ENCODE peak calls at places on chromosome 15, in four cellular contexts. F, J, P and Y are unnamed samples.
A peak's percentile ranks its signal among the peaks of the same experiment; 100 is the strongest.

GRCh38 chr15:57506422-57506821 is 85.3 kb upstream of the MYZAP start:
- DNase-seq in F (no peak), J (no peak), P (no peak), Y (no peak)

GRCh38 chr15:25764980-25765735 is 98.0 kb downstream of the ATP10A start:
- DNase-seq in F (no peak), J (no peak), P (no peak), Y (no peak)

GRCh38 chr15:51155906-51156305 is 61.2 kb upstream of the TNFAIP8L3 start:
- DNase-seq in F (no peak), J (no peak), P (no peak), Y (no peak)

GRCh38 chr15:99736702-99737101 is 3.5 kb upstream of the LYSMD4 start:
- DNase-seq in F (no peak), J (no peak), P (no peak), Y (no peak)

GRCh38 chr15:66873856-66874255 is 171.8 kb downstream of the SMAD6 start:
- DNase-seq in F (no peak), J (no peak), P (no peak), Y (no peak)

GRCh38 chr15:26635105-26635504 is 137.8 kb downstream of the GABRB3 start:
- DNase-seq in F (no peak), J (no peak), P (no peak), Y (no peak)

GRCh38 chr15:60720493-60721231 is 241.7 kb upstream of the ICE2 start:
- DNase-seq in F (no peak), J (peak; percentile 15), P (no peak), Y (peak; percentile 27)

GRCh38 chr15:23574742-23575141 is 9.3 kb downstream of the MKRN3 start:
- DNase-seq in F (no peak), J (no peak), P (no peak), Y (no peak)

GRCh38 chr15:62439543-62440016 is 274.5 kb upstream of the C2CD4B start:
- DNase-seq in F (no peak), J (no peak), P (no peak), Y (no peak)

GRCh38 chr15:96171271-96171739 is 159.2 kb upstream of the NR2F2 start:
- DNase-seq in F (peak; percentile 47), J (peak; percentile 31), P (no peak), Y (no peak)

GRCh38 chr15:89794627-89795241 is 18.6 kb downstream of the MESP2 start:
- DNase-seq in F (peak; percentile 56), J (no peak), P (no peak), Y (no peak)

GRCh38 chr15:31265871-31266711 is 60.5 kb upstream of the KLF13 start:
- DNase-seq in F (no peak), J (no peak), P (peak; percentile 66), Y (peak; percentile 80)

GRCh38 chr15:29917600-29918597 is 95.6 kb upstream of the TJP1 start:
- DNase-seq in F (peak; percentile 41), J (no peak), P (no peak), Y (no peak)

GRCh38 chr15:82587805-82588204 is 47.5 kb upstream of the RPS17 start:
- DNase-seq in F (no peak), J (no peak), P (no peak), Y (no peak)

GRCh38 chr15:74196175-74196574 is 6.4 kb downstream of the STRA6 start:
- DNase-seq in F (peak; percentile 99), J (no peak), P (peak; percentile 76), Y (no peak)

GRCh38 chr15:80562033-80562432 is 133.1 kb upstream of the ABHD17C start:
- DNase-seq in F (no peak), J (no peak), P (no peak), Y (no peak)

GRCh38 chr15:24761704-24762302 is 86.2 kb downstream of the NPAP1 start:
- DNase-seq in F (peak; percentile 8), J (no peak), P (no peak), Y (peak; percentile 7)

GRCh38 chr15:58758141-58758540 is 8.6 kb upstream of the ADAM10 start:
- DNase-seq in F (no peak), J (no peak), P (no peak), Y (peak; percentile 43)

GRCh38 chr15:29815000-29815704 is 7.1 kb downstream of the TJP1 start:
- DNase-seq in F (peak; percentile 62), J (no peak), P (no peak), Y (no peak)

GRCh38 chr15:42046597-42046996 is 25.8 kb upstream of the PLA2G4E start:
- DNase-seq in F (no peak), J (no peak), P (no peak), Y (no peak)

DNA sequence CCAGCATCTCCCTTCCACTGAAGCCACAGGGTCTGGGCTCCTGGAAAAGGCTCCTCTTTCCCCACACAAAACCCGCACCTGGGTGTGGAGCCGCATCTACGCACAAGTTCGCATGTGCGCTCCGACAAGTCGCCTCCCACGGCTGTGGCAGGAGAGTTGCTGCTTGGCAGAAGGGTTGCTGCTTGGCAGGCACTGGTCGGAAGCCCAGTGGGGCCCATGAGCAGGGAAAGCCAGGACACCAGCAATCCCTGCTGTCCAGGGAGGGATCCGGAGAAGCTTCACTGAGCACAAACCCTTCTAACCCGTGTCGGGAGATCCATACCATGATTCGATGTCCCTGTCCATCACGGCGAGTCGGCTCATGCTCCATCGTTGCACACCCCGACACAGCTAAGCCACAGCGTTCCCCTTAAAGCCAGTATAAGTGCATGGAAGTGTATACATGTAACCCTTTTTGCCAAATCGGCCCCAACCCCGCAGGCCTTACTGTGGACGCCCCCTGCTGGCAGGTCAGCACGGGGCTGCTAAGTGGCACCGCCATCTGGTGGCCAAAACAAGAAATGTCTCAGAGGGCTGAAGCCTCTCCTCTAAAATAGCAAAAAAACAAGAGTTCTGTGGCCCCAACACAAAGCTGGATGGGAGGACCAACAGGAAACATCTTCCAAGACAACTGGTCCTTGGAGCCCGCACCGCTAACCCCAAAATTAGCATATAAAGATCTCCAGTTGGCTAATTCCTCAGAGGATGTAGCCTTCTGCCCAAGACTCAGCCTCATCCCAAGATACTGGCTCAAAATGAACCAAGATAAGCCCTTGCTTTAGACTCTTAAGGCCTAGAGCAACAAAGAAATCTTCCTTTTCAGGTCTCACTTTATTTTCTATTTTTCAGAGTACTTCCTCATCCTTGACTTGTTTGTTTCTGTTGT is 8.3 kb downstream of the ANKRD63 start:
- DNase-seq in F (peak; percentile 64), J (peak; percentile 62), P (peak; percentile 83), Y (peak; percentile 89)
- TF ChIP-seq CTCF in F (peak; percentile 100), J (peak; percentile 100), P (peak; percentile 100), Y (peak; percentile 100)

GRCh38 chr15:33074942-33075341 is 119.6 kb downstream of the FMN1 start:
- DNase-seq in F (no peak), J (no peak), P (no peak), Y (no peak)
- TF ChIP-seq CTCF in F (no peak), J (no peak), P (no peak), Y (no peak)

GRCh38 chr15:64653757-64654156 is 121.6 kb downstream of the RBPMS2 start:
- DNase-seq in F (peak; percentile 11), J (no peak), P (no peak), Y (no peak)
- TF ChIP-seq CTCF in F (no peak), J (no peak), P (peak; percentile 61), Y (no peak)

GRCh38 chr15:76682833-76683232 is 222.3 kb downstream of the SCAPER start:
- DNase-seq in F (no peak), J (no peak), P (no peak), Y (no peak)
- TF ChIP-seq CTCF in F (no peak), J (no peak), P (no peak), Y (no peak)

GRCh38 chr15:79172032-79172481 is 81.5 kb upstream of the RASGRF1 start:
- DNase-seq in F (no peak), J (peak; percentile 26), P (no peak), Y (no peak)
- TF ChIP-seq CTCF in F (no peak), J (no peak), P (no peak), Y (no peak)

GRCh38 chr15:44591326-44591725 is 54.4 kb downstream of the EIF3J start:
- DNase-seq in F (no peak), J (no peak), P (no peak), Y (no peak)

GRCh38 chr15:44596511-44597010 is 59.6 kb downstream of the EIF3J start:
- DNase-seq in F (no peak), J (no peak), P (no peak), Y (peak; percentile 13)

GRCh38 chr15:44595246-44595645 is 58.3 kb downstream of the EIF3J start:
- DNase-seq in F (no peak), J (no peak), P (no peak), Y (no peak)

GRCh38 chr15:44595656-44596510 is 58.9 kb downstream of the EIF3J start:
- DNase-seq in F (no peak), J (no peak), P (no peak), Y (peak; percentile 37)

GRCh38 chr15:44593042-44593736 is 56.2 kb downstream of the EIF3J start:
- DNase-seq in F (no peak), J (no peak), P (no peak), Y (no peak)
- TF ChIP-seq CTCF in F (peak; percentile 34), J (no peak), P (peak; percentile 39), Y (no peak)

GRCh38 chr15:77118787-77119410 is 48.0 kb upstream of the TSPAN3 start:
- DNase-seq in F (peak; percentile 68), J (peak; percentile 41), P (no peak), Y (peak; percentile 58)
- TF ChIP-seq CTCF in F (peak; percentile 83), J (peak; percentile 58), P (peak; percentile 85), Y (peak; percentile 83)

GRCh38 chr15:92383528-92384326 is 10.0 kb upstream of the ST8SIA2 start:
- DNase-seq in F (no peak), J (no peak), P (no peak), Y (peak; percentile 51)
- TF ChIP-seq CTCF in F (peak; percentile 57), J (no peak), P (peak; percentile 68), Y (peak; percentile 50)

DNA sequence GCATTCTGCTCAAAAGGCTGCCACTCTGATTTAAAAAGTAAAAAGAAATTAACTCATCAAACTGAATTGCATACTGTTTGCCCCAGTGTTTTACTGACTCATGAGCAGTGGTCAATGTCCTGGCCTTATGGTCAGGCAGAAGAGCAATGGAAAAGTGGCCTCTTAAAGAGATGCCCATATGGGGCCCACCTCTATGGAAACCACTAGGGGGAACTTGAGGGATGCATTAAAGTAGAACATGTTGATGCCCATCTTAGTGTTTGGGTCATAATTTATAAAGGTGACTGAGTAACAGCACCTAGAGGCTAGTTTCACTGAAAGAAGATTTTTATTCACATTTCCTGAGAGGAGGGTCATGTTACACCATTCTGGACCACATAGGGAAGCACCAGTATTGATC is 66.5 kb upstream of the RNU6-1 start:
- DNase-seq in F (no peak), J (no peak), P (no peak), Y (no peak)
- TF ChIP-seq CTCF in F (no peak), J (no peak), P (peak; percentile 46), Y (no peak)

DNA sequence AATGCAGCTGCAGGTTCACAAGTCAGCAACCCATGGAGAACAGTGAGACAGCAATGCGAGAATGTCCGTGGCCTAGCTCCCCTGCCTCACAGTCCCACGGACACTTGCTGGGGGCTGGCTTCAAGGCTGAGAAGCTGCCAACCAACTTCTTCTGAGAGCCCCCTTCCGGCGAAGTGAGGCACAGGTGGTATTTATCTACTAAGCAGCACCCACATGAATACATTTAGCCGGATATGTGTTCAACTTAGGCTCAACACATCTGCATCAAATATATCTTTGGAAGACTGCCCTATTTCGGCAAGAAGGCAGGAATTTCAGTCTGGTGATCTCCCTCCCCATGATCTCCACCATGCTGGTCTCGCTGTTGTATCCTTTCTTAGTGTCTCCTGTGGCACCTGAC is 341.0 kb upstream of the NR2E3 start:
- DNase-seq in F (no peak), J (no peak), P (no peak), Y (no peak)
- TF ChIP-seq CTCF in F (peak; percentile 16), J (no peak), P (no peak), Y (no peak)